ENCODE peak calls at places on chromosomes 4 and X, in ten cellular contexts. One of them, this sample, is unnamed.

GRCh38 chr4:48268956-48269860 is at the start of gene TEC:
- DNase-seq in brain microvascular endothelial cell: no peak
- DNase-seq in prostate gland: peak; percentile 7
- DNase-seq in esophagus squamous epithelium: peak; percentile 10
- DNase-seq in psoas muscle: peak; percentile 70
- DNase-seq in left ventricle myocardium inferior: peak; percentile 45
- DNase-seq in spleen: no peak
- DNase-seq in cardiac fibroblast: peak; percentile 21
- DNase-seq in dorsolateral prefrontal cortex: no peak
- DNase-seq in GM13976: peak; percentile 44
- DNase-seq in this sample: peak; percentile 49

GRCh38 chr4:118348886-118349285 is 3.9 kb downstream of the PRSS12 start:
- DNase-seq in left ventricle myocardium inferior: no peak
- DNase-seq in GM13976: no peak
- DNase-seq in cardiac fibroblast: no peak
- DNase-seq in spleen: no peak
- DNase-seq in dorsolateral prefrontal cortex: no peak
- DNase-seq in esophagus squamous epithelium: no peak
- DNase-seq in brain microvascular endothelial cell: no peak
- DNase-seq in psoas muscle: no peak
- DNase-seq in prostate gland: no peak
- DNase-seq in this sample: no peak

GRCh38 chr4:517061-517805 is 18.2 kb downstream of the PIGG start:
- DNase-seq in GM13976: no peak
- DNase-seq in brain microvascular endothelial cell: no peak
- DNase-seq in prostate gland: no peak
- DNase-seq in dorsolateral prefrontal cortex: no peak
- DNase-seq in esophagus squamous epithelium: no peak
- DNase-seq in spleen: no peak
- DNase-seq in cardiac fibroblast: no peak
- DNase-seq in left ventricle myocardium inferior: no peak
- DNase-seq in psoas muscle: no peak
- DNase-seq in this sample: no peak

GRCh38 chrX:45622538-45622937 is 421.9 kb upstream of the DIPK2B start:
- DNase-seq in dorsolateral prefrontal cortex: no peak
- DNase-seq in psoas muscle: no peak
- DNase-seq in GM13976: no peak
- DNase-seq in left ventricle myocardium inferior: no peak
- DNase-seq in prostate gland: no peak
- DNase-seq in brain microvascular endothelial cell: no peak
- DNase-seq in cardiac fibroblast: peak; percentile 55
- DNase-seq in esophagus squamous epithelium: no peak
- DNase-seq in spleen: no peak
- DNase-seq in this sample: no peak

GRCh38 chrX:94058728-94059382 is 384.8 kb downstream of the FAM133A start:
- DNase-seq in dorsolateral prefrontal cortex: no peak
- DNase-seq in brain microvascular endothelial cell: peak; percentile 0
- DNase-seq in cardiac fibroblast: peak; percentile 5
- DNase-seq in spleen: no peak
- DNase-seq in psoas muscle: no peak
- DNase-seq in GM13976: peak; percentile 6
- DNase-seq in prostate gland: peak; percentile 6
- DNase-seq in esophagus squamous epithelium: no peak
- DNase-seq in left ventricle myocardium inferior: no peak
- DNase-seq in this sample: no peak

GRCh38 chr4:15784959-15785634 is 7.0 kb downstream of the CD38 start:
- DNase-seq in psoas muscle: no peak
- DNase-seq in GM13976: peak; percentile 52
- DNase-seq in cardiac fibroblast: no peak
- DNase-seq in dorsolateral prefrontal cortex: no peak
- DNase-seq in brain microvascular endothelial cell: no peak
- DNase-seq in esophagus squamous epithelium: no peak
- DNase-seq in spleen: no peak
- DNase-seq in left ventricle myocardium inferior: no peak
- DNase-seq in prostate gland: no peak
- DNase-seq in this sample: no peak

GRCh38 chr4:25441519-25442117 is 64.6 kb downstream of the ANAPC4 start:
- DNase-seq in esophagus squamous epithelium: no peak
- DNase-seq in left ventricle myocardium inferior: peak; percentile 24
- DNase-seq in spleen: no peak
- DNase-seq in psoas muscle: no peak
- DNase-seq in brain microvascular endothelial cell: peak; percentile 68
- DNase-seq in cardiac fibroblast: peak; percentile 78
- DNase-seq in dorsolateral prefrontal cortex: no peak
- DNase-seq in prostate gland: peak; percentile 49
- DNase-seq in GM13976: peak; percentile 42
- DNase-seq in this sample: peak; percentile 49

GRCh38 chr4:6195602-6196319 is 4.6 kb downstream of the JAKMIP1 start:
- DNase-seq in psoas muscle: no peak
- DNase-seq in prostate gland: no peak
- DNase-seq in cardiac fibroblast: no peak
- DNase-seq in left ventricle myocardium inferior: no peak
- DNase-seq in brain microvascular endothelial cell: no peak
- DNase-seq in spleen: peak; percentile 39
- DNase-seq in esophagus squamous epithelium: no peak
- DNase-seq in dorsolateral prefrontal cortex: no peak
- DNase-seq in GM13976: no peak
- DNase-seq in this sample: peak; percentile 20

GRCh38 chrX:76427560-76428242 is at the start of gene MAGEE1:
- DNase-seq in dorsolateral prefrontal cortex: peak; percentile 65
- DNase-seq in prostate gland: peak; percentile 58
- DNase-seq in brain microvascular endothelial cell: peak; percentile 37
- DNase-seq in esophagus squamous epithelium: no peak
- DNase-seq in left ventricle myocardium inferior: peak; percentile 74
- DNase-seq in spleen: peak; percentile 92
- DNase-seq in cardiac fibroblast: peak; percentile 58
- DNase-seq in GM13976: peak; percentile 75
- DNase-seq in psoas muscle: peak; percentile 84
- DNase-seq in this sample: peak; percentile 66

GRCh38 chr4:81844717-81845116 is 373.0 kb upstream of the RASGEF1B start:
- DNase-seq in prostate gland: peak; percentile 80
- DNase-seq in esophagus squamous epithelium: no peak
- DNase-seq in spleen: no peak
- DNase-seq in cardiac fibroblast: peak; percentile 82
- DNase-seq in brain microvascular endothelial cell: peak; percentile 83
- DNase-seq in left ventricle myocardium inferior: peak; percentile 49
- DNase-seq in psoas muscle: peak; percentile 60
- DNase-seq in dorsolateral prefrontal cortex: peak; percentile 57
- DNase-seq in GM13976: peak; percentile 50
- DNase-seq in this sample: peak; percentile 77

GRCh38 chr4:93187441-93187840 is 641.1 kb upstream of the ATOH1 start:
- DNase-seq in prostate gland: no peak
- DNase-seq in brain microvascular endothelial cell: no peak
- DNase-seq in dorsolateral prefrontal cortex: no peak
- DNase-seq in esophagus squamous epithelium: no peak
- DNase-seq in cardiac fibroblast: no peak
- DNase-seq in spleen: no peak
- DNase-seq in left ventricle myocardium inferior: no peak
- DNase-seq in GM13976: no peak
- DNase-seq in psoas muscle: no peak
- DNase-seq in this sample: no peak

GRCh38 chr4:184719407-184719806 is 14.5 kb downstream of the CENPU start:
- DNase-seq in esophagus squamous epithelium: no peak
- DNase-seq in cardiac fibroblast: no peak
- DNase-seq in GM13976: no peak
- DNase-seq in left ventricle myocardium inferior: no peak
- DNase-seq in spleen: no peak
- DNase-seq in psoas muscle: no peak
- DNase-seq in prostate gland: no peak
- DNase-seq in brain microvascular endothelial cell: no peak
- DNase-seq in dorsolateral prefrontal cortex: no peak
- DNase-seq in this sample: no peak

GRCh38 chr4:72991889-72992288 is 77.6 kb downstream of the COX18 start:
- DNase-seq in psoas muscle: no peak
- DNase-seq in dorsolateral prefrontal cortex: no peak
- DNase-seq in left ventricle myocardium inferior: no peak
- DNase-seq in cardiac fibroblast: no peak
- DNase-seq in brain microvascular endothelial cell: no peak
- DNase-seq in spleen: no peak
- DNase-seq in prostate gland: no peak
- DNase-seq in esophagus squamous epithelium: no peak
- DNase-seq in GM13976: no peak
- DNase-seq in this sample: no peak

GRCh38 chr4:39353478-39354177 is 12.5 kb downstream of the RFC1 start:
- DNase-seq in spleen: no peak
- DNase-seq in GM13976: peak; percentile 74
- DNase-seq in left ventricle myocardium inferior: no peak
- DNase-seq in psoas muscle: no peak
- DNase-seq in dorsolateral prefrontal cortex: no peak
- DNase-seq in prostate gland: no peak
- DNase-seq in cardiac fibroblast: peak; percentile 83
- DNase-seq in brain microvascular endothelial cell: no peak
- DNase-seq in esophagus squamous epithelium: no peak
- DNase-seq in this sample: no peak

GRCh38 chr4:67871867-67872266 is 11.9 kb downstream of the TMPRSS11D start:
- DNase-seq in spleen: no peak
- DNase-seq in GM13976: peak; percentile 32
- DNase-seq in esophagus squamous epithelium: no peak
- DNase-seq in psoas muscle: no peak
- DNase-seq in brain microvascular endothelial cell: peak; percentile 39
- DNase-seq in left ventricle myocardium inferior: no peak
- DNase-seq in prostate gland: no peak
- DNase-seq in cardiac fibroblast: peak; percentile 76
- DNase-seq in dorsolateral prefrontal cortex: no peak
- DNase-seq in this sample: no peak

GRCh38 chrX:122504026-122504425 is 680.1 kb upstream of the GRIA3 start:
- DNase-seq in psoas muscle: no peak
- DNase-seq in spleen: no peak
- DNase-seq in dorsolateral prefrontal cortex: no peak
- DNase-seq in cardiac fibroblast: peak; percentile 24
- DNase-seq in prostate gland: no peak
- DNase-seq in left ventricle myocardium inferior: no peak
- DNase-seq in esophagus squamous epithelium: no peak
- DNase-seq in GM13976: no peak
- DNase-seq in brain microvascular endothelial cell: no peak
- DNase-seq in this sample: no peak

GRCh38 chrX:85112270-85112669 is 108.6 kb downstream of the APOOL start:
- DNase-seq in GM13976: no peak
- DNase-seq in brain microvascular endothelial cell: no peak
- DNase-seq in esophagus squamous epithelium: no peak
- DNase-seq in prostate gland: no peak
- DNase-seq in left ventricle myocardium inferior: no peak
- DNase-seq in cardiac fibroblast: no peak
- DNase-seq in spleen: no peak
- DNase-seq in psoas muscle: no peak
- DNase-seq in dorsolateral prefrontal cortex: no peak
- DNase-seq in this sample: no peak

GRCh38 chrX:132426695-132427281 is 62.0 kb downstream of the MBNL3 start:
- DNase-seq in cardiac fibroblast: peak; percentile 78
- DNase-seq in spleen: no peak
- DNase-seq in dorsolateral prefrontal cortex: no peak
- DNase-seq in GM13976: peak; percentile 7
- DNase-seq in psoas muscle: no peak
- DNase-seq in left ventricle myocardium inferior: no peak
- DNase-seq in esophagus squamous epithelium: no peak
- DNase-seq in prostate gland: no peak
- DNase-seq in brain microvascular endothelial cell: no peak
- DNase-seq in this sample: no peak
- TF ChIP-seq CTCF in cardiac fibroblast: no peak
- TF ChIP-seq CTCF in spleen: no peak
- TF ChIP-seq CTCF in dorsolateral prefrontal cortex: no peak
- TF ChIP-seq CTCF in GM13976: no peak
- TF ChIP-seq CTCF in psoas muscle: no peak
- TF ChIP-seq CTCF in left ventricle myocardium inferior: no peak
- TF ChIP-seq CTCF in esophagus squamous epithelium: no peak
- TF ChIP-seq CTCF in prostate gland: no peak
- TF ChIP-seq CTCF in brain microvascular endothelial cell: no peak
- TF ChIP-seq CTCF in this sample: no peak

GRCh38 chr4:131426023-131426758 is 1722.9 kb upstream of the PCDH10 start:
- DNase-seq in cardiac fibroblast: no peak
- DNase-seq in prostate gland: no peak
- DNase-seq in dorsolateral prefrontal cortex: no peak
- DNase-seq in brain microvascular endothelial cell: no peak
- DNase-seq in psoas muscle: no peak
- DNase-seq in GM13976: peak; percentile 7
- DNase-seq in spleen: no peak
- DNase-seq in esophagus squamous epithelium: no peak
- DNase-seq in left ventricle myocardium inferior: no peak
- DNase-seq in this sample: no peak
- TF ChIP-seq CTCF in cardiac fibroblast: no peak
- TF ChIP-seq CTCF in prostate gland: no peak
- TF ChIP-seq CTCF in dorsolateral prefrontal cortex: no peak
- TF ChIP-seq CTCF in brain microvascular endothelial cell: no peak
- TF ChIP-seq CTCF in psoas muscle: no peak
- TF ChIP-seq CTCF in GM13976: no peak
- TF ChIP-seq CTCF in spleen: no peak
- TF ChIP-seq CTCF in esophagus squamous epithelium: no peak
- TF ChIP-seq CTCF in left ventricle myocardium inferior: no peak
- TF ChIP-seq CTCF in this sample: no peak

DNA sequence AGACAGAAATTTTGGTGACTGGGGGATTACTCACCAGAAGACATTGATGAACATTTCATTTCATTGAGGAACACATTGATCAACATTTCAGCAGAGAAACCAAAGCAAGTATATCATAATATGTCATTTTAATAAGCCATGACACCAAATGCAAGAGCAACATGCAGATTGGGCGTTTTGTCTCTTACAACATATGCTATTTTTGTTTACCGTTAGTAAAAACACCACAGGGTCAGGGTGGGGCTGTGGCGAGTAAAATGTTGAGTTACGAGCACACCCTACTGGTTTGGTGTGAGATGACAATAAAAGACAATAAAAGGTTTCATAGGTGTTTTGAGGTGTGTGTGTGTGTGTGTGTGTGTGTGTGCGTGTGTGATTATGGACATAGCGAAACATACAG is 294.5 kb downstream of the PDGFC start:
- DNase-seq in spleen: no peak
- DNase-seq in dorsolateral prefrontal cortex: no peak
- DNase-seq in brain microvascular endothelial cell: peak; percentile 42
- DNase-seq in left ventricle myocardium inferior: no peak
- DNase-seq in cardiac fibroblast: peak; percentile 85
- DNase-seq in psoas muscle: no peak
- DNase-seq in prostate gland: no peak
- DNase-seq in GM13976: peak; percentile 20
- DNase-seq in esophagus squamous epithelium: no peak
- DNase-seq in this sample: no peak
- TF ChIP-seq CTCF in spleen: no peak
- TF ChIP-seq CTCF in dorsolateral prefrontal cortex: no peak
- TF ChIP-seq CTCF in brain microvascular endothelial cell: peak; percentile 52
- TF ChIP-seq CTCF in left ventricle myocardium inferior: peak; percentile 41
- TF ChIP-seq CTCF in cardiac fibroblast: peak; percentile 43
- TF ChIP-seq CTCF in psoas muscle: no peak
- TF ChIP-seq CTCF in prostate gland: no peak
- TF ChIP-seq CTCF in GM13976: no peak
- TF ChIP-seq CTCF in esophagus squamous epithelium: no peak
- TF ChIP-seq CTCF in this sample: no peak

DNA sequence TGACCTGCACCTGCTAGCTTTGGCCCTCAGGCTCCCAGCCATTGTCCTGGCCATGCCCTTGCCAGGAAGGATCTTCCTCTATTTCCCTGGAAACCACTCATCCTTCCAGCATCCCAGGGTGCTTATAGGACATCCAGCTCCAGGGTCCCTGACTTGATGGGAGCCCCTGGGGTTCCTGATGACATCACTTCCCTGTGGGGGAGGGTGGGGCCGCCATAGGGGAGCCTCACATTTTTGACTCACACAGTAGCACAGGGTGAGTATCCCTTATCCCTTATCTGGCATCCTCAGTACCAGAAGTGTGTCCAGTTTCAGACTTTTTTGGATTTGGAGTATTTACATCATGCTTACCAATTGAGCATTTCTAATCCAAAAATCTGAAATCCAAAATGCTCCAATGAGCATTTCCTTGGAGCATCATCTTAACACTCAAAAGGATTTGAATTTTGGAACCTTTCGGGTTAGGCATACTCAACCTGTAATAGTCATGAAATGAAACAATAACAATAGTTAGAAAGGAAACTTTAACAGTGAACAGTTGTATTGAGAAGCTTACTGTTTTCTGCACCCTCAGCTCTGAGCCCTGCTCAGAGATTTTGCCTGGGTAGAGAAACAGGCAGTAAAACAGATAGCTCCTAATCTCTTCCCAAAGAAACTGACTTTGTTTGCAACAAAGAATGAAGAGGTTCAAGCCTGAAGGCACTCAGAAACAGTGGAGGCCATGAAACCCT is 22.1 kb downstream of the TNIP2 start:
- DNase-seq in GM13976: no peak
- DNase-seq in esophagus squamous epithelium: no peak
- DNase-seq in left ventricle myocardium inferior: no peak
- DNase-seq in psoas muscle: no peak
- DNase-seq in cardiac fibroblast: no peak
- DNase-seq in spleen: no peak
- DNase-seq in dorsolateral prefrontal cortex: no peak
- DNase-seq in brain microvascular endothelial cell: no peak
- DNase-seq in prostate gland: no peak
- DNase-seq in this sample: no peak
- TF ChIP-seq CTCF in GM13976: no peak
- TF ChIP-seq CTCF in esophagus squamous epithelium: no peak
- TF ChIP-seq CTCF in left ventricle myocardium inferior: no peak
- TF ChIP-seq CTCF in psoas muscle: no peak
- TF ChIP-seq CTCF in cardiac fibroblast: no peak
- TF ChIP-seq CTCF in spleen: no peak
- TF ChIP-seq CTCF in dorsolateral prefrontal cortex: no peak
- TF ChIP-seq CTCF in brain microvascular endothelial cell: no peak
- TF ChIP-seq CTCF in prostate gland: no peak
- TF ChIP-seq CTCF in this sample: no peak